ENCODE peak calls at places on chromosomes 3 and 15, in eight cellular contexts. V is CD8-positive, alpha-beta T cell; N is esophagus muscularis mucosa; W is neural progenitor cell; B is PC-9; L is ovary; T is left lung; A is astrocyte. C is an unnamed sample.

GRCh38 chr3:39485547-39485946 is 18.1 kb downstream of the MOBP start:
- DNase-seq in L (no peak), B (no peak), A (no peak), V (no peak), N (no peak), T (no peak), W (no peak), C (no peak)

GRCh38 chr3:187014417-187014864 is 84.1 kb downstream of the ST6GAL1 start:
- DNase-seq in N (peak), B (no peak), A (no peak), W (no peak), T (no peak), V (no peak), L (no peak), C (peak)

GRCh38 chr3:30401971-30402370 is 204.4 kb upstream of the TGFBR2 start:
- DNase-seq in T (no peak), W (no peak), V (no peak), B (no peak), A (no peak), L (no peak), N (no peak), C (no peak)

GRCh38 chr3:185746470-185746869 is 78.4 kb downstream of the IGF2BP2 start:
- DNase-seq in B (no peak), L (no peak), W (no peak), T (no peak), A (no peak), V (no peak), N (no peak), C (peak)

GRCh38 chr15:74053497-74053896 is 28.9 kb downstream of the GOLGA6A start:
- DNase-seq in W (no peak), T (no peak), L (no peak), B (no peak), N (no peak), V (no peak), A (no peak), C (no peak)

GRCh38 chr15:59208850-59209249 is 2.2 kb downstream of the LDHAL6B start:
- DNase-seq in N (no peak), W (no peak), L (no peak), B (peak), A (peak), T (no peak), V (no peak), C (no peak)

GRCh38 chr15:71096676-71097075 is 18.6 kb upstream of the THSD4 start:
- DNase-seq in V (no peak), A (peak), N (no peak), W (no peak), L (no peak), T (no peak), B (peak), C (peak)

GRCh38 chr3:52521488-52521824 is 12.2 kb downstream of the NT5DC2 start:
- DNase-seq in W (no peak), T (no peak), V (no peak), L (no peak), N (no peak), A (no peak), B (no peak), C (no peak)

GRCh38 chr3:28317438-28318022 is 31.0 kb upstream of the ZCWPW2 start:
- DNase-seq in B (no peak), A (peak), T (no peak), N (no peak), L (no peak), W (peak), V (no peak), C (no peak)

GRCh38 chr15:46088486-46089437 is 453.9 kb downstream of the SQOR start:
- DNase-seq in V (no peak), B (no peak), N (no peak), T (no peak), A (peak), W (no peak), L (no peak), C (no peak)

GRCh38 chr15:31089361-31090047 is 12.0 kb downstream of the TRPM1 start:
- DNase-seq in V (no peak), L (no peak), N (no peak), W (no peak), B (no peak), A (no peak), T (peak), C (no peak)

GRCh38 chr3:115503386-115503785 is 119.9 kb upstream of the GAP43 start:
- DNase-seq in T (no peak), L (no peak), B (no peak), A (no peak), V (no peak), N (no peak), W (no peak), C (no peak)

GRCh38 chr15:34132881-34133280 is 31.0 kb downstream of the PGBD4 start:
- DNase-seq in N (no peak), V (no peak), W (no peak), T (no peak), L (no peak), A (peak), B (no peak), C (no peak)

GRCh38 chr3:14406336-14406735 is 3.9 kb downstream of the SLC6A6 start:
- DNase-seq in L (no peak), A (no peak), V (no peak), B (no peak), T (no peak), W (no peak), N (no peak), C (no peak)

GRCh38 chr3:14404396-14405119 is 2.2 kb downstream of the SLC6A6 start:
- DNase-seq in B (no peak), V (no peak), W (no peak), A (no peak), T (no peak), L (peak), N (no peak), C (no peak)

GRCh38 chr3:14405120-14405885 is 2.9 kb downstream of the SLC6A6 start:
- DNase-seq in W (no peak), T (no peak), B (peak), A (no peak), V (no peak), N (no peak), L (no peak), C (no peak)

GRCh38 chr3:14406762-14407161 is 4.4 kb downstream of the SLC6A6 start:
- DNase-seq in V (no peak), L (no peak), T (no peak), N (no peak), W (no peak), A (no peak), B (no peak), C (no peak)

GRCh38 chr3:14405886-14406238 is 3.5 kb downstream of the SLC6A6 start:
- DNase-seq in W (no peak), V (no peak), T (no peak), B (peak), A (no peak), N (no peak), L (no peak), C (no peak)
- TF ChIP-seq CTCF in W (no peak), V (no peak), T (no peak), B (peak), A (no peak), N (no peak), L (no peak), C (no peak)

DNA sequence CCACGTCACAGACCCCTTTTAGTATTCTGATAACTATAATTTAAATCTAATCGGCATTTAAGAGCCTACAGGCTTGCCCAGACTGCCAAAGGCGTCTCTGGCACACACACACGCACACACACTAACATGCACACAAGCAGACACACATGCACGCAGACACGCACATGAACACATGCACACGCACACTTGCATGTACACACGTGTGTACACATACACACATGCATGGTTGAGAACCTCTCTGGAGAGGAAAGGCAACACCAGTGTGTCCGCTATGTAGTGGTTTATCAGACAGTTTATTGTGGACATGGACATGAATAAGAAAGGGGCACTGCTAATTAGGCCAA is 102.1 kb downstream of the FBLN2 start:
- DNase-seq in N (no peak), V (no peak), L (no peak), B (no peak), T (no peak), W (no peak), A (no peak), C (no peak)
- H3K4me3 ChIP-seq in N (no peak), V (no peak), L (no peak), B (no peak), T (no peak), W (no peak), A (no peak), C (no peak)

GRCh38 chr3:50374363-50375108 is 15.2 kb upstream of the TMEM115 start:
- DNase-seq in A (no peak), L (no peak), T (no peak), N (no peak), W (peak), B (no peak), V (no peak), C (no peak)

GRCh38 chr3:50373865-50374188 is 14.5 kb upstream of the TMEM115 start:
- DNase-seq in T (no peak), A (no peak), W (peak), L (no peak), V (no peak), N (no peak), B (no peak), C (no peak)

GRCh38 chr3:50373146-50373864 is 14.0 kb upstream of the TMEM115 start:
- DNase-seq in N (no peak), B (no peak), A (no peak), W (peak), T (no peak), L (no peak), V (no peak), C (no peak)

GRCh38 chr3:50378024-50378423 is 18.7 kb upstream of the TMEM115 start:
- DNase-seq in B (no peak), W (no peak), L (no peak), N (no peak), A (no peak), T (no peak), V (no peak), C (no peak)

GRCh38 chr3:50375200-50375931 is 16.0 kb upstream of the TMEM115 start:
- DNase-seq in B (no peak), A (no peak), W (peak), V (no peak), N (no peak), L (no peak), T (no peak), C (no peak)
- TF ChIP-seq CTCF in B (peak), A (no peak), W (peak), V (no peak), N (no peak), L (no peak), T (no peak), C (no peak)

GRCh38 chr3:142723968-142724681 is at the start of gene TRPC1:
- DNase-seq in V (peak), L (peak), W (peak), T (peak), A (peak), B (peak), N (peak), C (peak)

GRCh38 chr3:142724682-142725351 is 983 bp downstream of the TRPC1 start:
- DNase-seq in T (peak), V (no peak), A (peak), N (no peak), B (no peak), L (peak), W (peak), C (no peak)

GRCh38 chr3:142723665-142723967 is 218 bp upstream of the TRPC1 start:
- DNase-seq in V (peak), A (no peak), T (no peak), W (no peak), B (no peak), N (no peak), L (no peak), C (no peak)

GRCh38 chr3:142726017-142726416 is 2.2 kb downstream of the TRPC1 start:
- DNase-seq in T (no peak), V (no peak), L (no peak), A (no peak), W (no peak), N (no peak), B (no peak), C (no peak)

DNA sequence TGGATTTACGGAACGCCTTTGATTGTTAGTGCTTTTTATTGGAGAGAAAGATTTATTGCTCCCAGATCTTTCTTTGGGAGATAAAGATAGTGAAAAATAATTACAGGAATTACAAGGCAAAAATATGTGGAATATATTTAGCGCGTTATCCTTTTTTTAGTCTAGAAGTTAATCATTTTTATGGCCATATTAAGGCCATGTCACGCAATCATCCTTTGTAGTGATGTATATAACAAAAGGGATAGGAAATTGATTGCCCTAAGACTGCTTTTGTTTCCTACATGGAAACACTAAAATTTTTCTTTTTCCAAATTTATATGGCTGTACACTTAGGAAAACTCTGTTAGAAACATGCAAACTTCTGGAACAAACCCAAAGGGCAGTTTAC is 1.5 kb downstream of the TRPC1 start:
- DNase-seq in B (no peak), T (no peak), W (no peak), V (no peak), N (no peak), A (no peak), L (no peak), C (no peak)
- H3K4me3 ChIP-seq in B (peak), T (peak), W (peak), V (peak), N (peak), A (peak), L (peak), C (no peak)

GRCh38 chr15:80404719-80405553 is 754 bp downstream of the ARNT2 start:
- DNase-seq in W (peak), L (peak), V (no peak), T (peak), A (no peak), B (no peak), N (peak), C (no peak)
- TF ChIP-seq CTCF in W (no peak), L (no peak), V (no peak), T (no peak), A (no peak), B (no peak), N (no peak), C (no peak)

DNA sequence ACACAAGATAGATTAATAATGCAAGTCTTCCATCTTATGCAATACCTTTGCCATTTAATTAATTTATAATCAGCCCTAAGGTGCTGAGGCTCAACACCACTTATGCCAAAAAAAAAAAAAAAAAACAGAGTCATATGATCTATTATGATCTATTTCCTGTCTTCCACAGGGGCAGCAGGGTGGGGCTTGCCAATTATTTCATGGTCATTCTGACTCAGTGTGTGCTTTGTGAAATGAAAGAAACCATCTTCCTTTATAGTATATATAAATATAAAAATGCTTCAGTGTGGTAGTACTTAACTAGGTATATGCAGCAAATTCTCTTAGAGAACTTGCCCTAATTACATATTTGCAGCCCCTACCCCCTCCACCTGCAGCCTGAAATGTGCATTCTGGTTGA is 7.2 kb upstream of the RARB start:
- DNase-seq in W (no peak), L (no peak), T (no peak), V (no peak), A (no peak), N (no peak), B (no peak), C (no peak)
- H3K4me3 ChIP-seq in W (no peak), L (no peak), T (no peak), V (no peak), A (no peak), N (no peak), B (no peak), C (no peak)

DNA sequence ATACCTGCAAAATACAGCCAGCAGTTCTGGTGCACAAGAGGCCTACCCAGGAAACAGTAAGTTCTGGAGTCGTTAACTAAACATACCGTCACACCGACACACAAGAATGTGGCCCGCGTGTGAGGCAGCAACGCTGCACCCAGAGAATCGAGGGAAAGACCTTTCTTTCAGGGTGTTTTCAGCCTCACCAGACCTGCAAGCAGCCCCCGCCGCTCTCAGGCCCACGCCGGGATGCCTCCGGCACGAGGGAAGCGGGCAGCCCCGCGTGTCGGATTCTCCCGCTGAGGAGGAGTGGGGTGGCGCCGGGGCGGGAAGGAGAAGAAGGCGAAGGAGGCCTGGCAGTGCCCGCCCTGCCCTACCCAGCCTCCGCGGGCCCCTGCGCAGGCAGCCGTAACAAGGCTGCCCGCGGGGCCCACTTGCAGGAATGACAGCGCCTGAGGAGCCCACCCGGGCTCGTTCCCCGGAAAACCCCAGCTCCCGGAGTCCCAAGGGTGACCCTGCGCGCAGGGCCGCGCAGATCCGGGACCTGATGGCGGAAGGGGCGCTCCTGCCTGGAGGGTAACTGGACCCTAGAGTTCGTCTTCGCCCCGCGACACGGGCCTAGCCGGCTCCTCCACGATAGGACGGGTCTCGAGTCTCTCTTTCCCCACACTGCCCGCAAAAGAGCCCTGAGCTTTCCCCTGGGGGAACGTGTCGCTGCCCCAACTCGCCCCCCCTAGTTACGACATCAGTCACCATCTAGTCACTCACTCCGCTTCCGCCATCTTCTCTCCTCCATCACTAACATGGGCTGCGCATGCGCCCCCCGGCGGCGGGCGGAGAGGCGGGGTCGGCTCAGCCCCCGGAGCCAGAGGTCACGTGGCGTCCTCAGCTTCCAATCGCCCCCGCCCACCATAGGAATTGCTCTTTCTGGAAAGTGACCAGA is at the start of gene PHC3:
- DNase-seq in W (peak), B (peak), N (peak), V (peak), A (peak), L (peak), T (peak), C (peak)
- TF ChIP-seq CTCF in W (no peak), B (peak), N (no peak), V (no peak), A (no peak), L (peak), T (peak), C (peak)

DNA sequence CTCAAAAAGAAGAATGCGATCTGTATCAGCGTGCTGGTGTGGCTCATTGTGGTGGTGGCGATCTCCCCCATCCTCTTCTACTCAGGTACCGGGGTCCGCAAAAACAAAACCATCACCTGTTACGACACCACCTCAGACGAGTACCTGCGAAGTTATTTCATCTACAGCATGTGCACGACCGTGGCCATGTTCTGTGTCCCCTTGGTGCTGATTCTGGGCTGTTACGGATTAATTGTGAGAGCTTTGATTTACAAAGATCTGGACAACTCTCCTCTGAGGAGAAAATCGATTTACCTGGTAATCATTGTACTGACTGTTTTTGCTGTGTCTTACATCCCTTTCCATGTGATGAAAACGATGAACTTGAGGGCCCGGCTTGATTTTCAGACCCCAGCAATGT is 1.3 kb downstream of the P2RY1 start:
- DNase-seq in V (no peak), B (no peak), A (no peak), W (peak), N (no peak), T (no peak), L (peak), C (no peak)
- H3K4me3 ChIP-seq in V (no peak), B (peak), A (peak), W (peak), N (peak), T (peak), L (peak), C (no peak)

GRCh38 chr3:159266779-159267178 is 464.9 kb downstream of the MFSD1 start:
- DNase-seq in L (no peak), V (no peak), T (no peak), B (no peak), N (no peak), A (no peak), W (peak), C (no peak)
- TF ChIP-seq CTCF in L (no peak), V (no peak), T (no peak), B (peak), N (no peak), A (no peak), W (peak), C (peak)

GRCh38 chr15:100929641-100930042 is 10.5 kb downstream of the LRRK1 start:
- DNase-seq in V (no peak), L (no peak), A (no peak), W (peak), B (no peak), T (no peak), N (peak), C (peak)
- H3K4me3 ChIP-seq in V (no peak), L (no peak), A (no peak), W (no peak), B (no peak), T (no peak), N (no peak), C (no peak)